ENCODE peak calls at places on chromosome 15, in six cellular contexts. Z is IMR-90, B is breast epithelium, E is K562, J is body of pancreas, A is HCT116. W is an unnamed sample.

GRCh38 chr15:69132935-69133861 is 27.2 kb upstream of the GLCE start:
- DNase-seq in A (no peak), Z (no peak), J (no peak), B (peak; percentile 88), E (no peak), W (no peak)

GRCh38 chr15:44193651-44194396 is 1.2 kb downstream of the FRMD5 start:
- DNase-seq in B (no peak), A (no peak), E (no peak), J (no peak), Z (peak; percentile 55), W (no peak)

GRCh38 chr15:64232400-64232799 is 69.6 kb upstream of the PPIB start:
- DNase-seq in B (no peak), J (no peak), E (peak; percentile 15), A (no peak), Z (peak; percentile 83), W (peak; percentile 59)

GRCh38 chr15:77186518-77187095 is 115.7 kb upstream of the TSPAN3 start:
- DNase-seq in A (peak; percentile 10), E (no peak), B (no peak), J (no peak), Z (peak; percentile 47), W (peak; percentile 60)

GRCh38 chr15:26572606-26573350 is 200.1 kb downstream of the GABRB3 start:
- DNase-seq in Z (no peak), J (no peak), E (no peak), A (no peak), B (no peak), W (no peak)

GRCh38 chr15:52427804-52428203 is 100.9 kb downstream of the MYO5A start:
- DNase-seq in B (no peak), E (no peak), Z (peak; percentile 86), J (no peak), A (peak; percentile 2), W (no peak)

GRCh38 chr15:34701536-34701935 is 53.3 kb downstream of the GJD2 start:
- DNase-seq in J (no peak), Z (no peak), B (no peak), E (no peak), A (no peak), W (no peak)

GRCh38 chr15:54131410-54131809 is 153.2 kb downstream of the UNC13C start:
- DNase-seq in J (no peak), E (no peak), B (no peak), Z (peak; percentile 73), A (no peak), W (no peak)

GRCh38 chr15:75049392-75049791 is 26.0 kb downstream of the PPCDC start:
- DNase-seq in B (peak; percentile 47), E (no peak), J (peak; percentile 96), A (no peak), Z (peak; percentile 28), W (no peak)

GRCh38 chr15:75531041-75531450 is 48.1 kb downstream of the PTPN9 start:
- DNase-seq in Z (peak; percentile 40), A (no peak), J (peak; percentile 27), B (peak; percentile 64), E (no peak), W (no peak)

GRCh38 chr15:28002136-28002861 is 96.8 kb downstream of the OCA2 start:
- DNase-seq in A (no peak), J (no peak), E (no peak), B (no peak), Z (no peak), W (no peak)

GRCh38 chr15:39205506-39206371 is 375.1 kb upstream of the THBS1 start:
- DNase-seq in A (no peak), Z (no peak), E (no peak), J (no peak), B (no peak), W (no peak)

GRCh38 chr15:65212097-65212496 is 824 bp upstream of the CILP start:
- DNase-seq in A (no peak), B (no peak), J (no peak), E (peak; percentile 91), Z (no peak), W (peak; percentile 71)

GRCh38 chr15:81809543-81809942 is 236.3 kb downstream of the MEX3B start:
- DNase-seq in B (no peak), E (peak; percentile 26), A (peak; percentile 23), Z (peak; percentile 8), J (no peak), W (peak; percentile 24)

GRCh38 chr15:77821188-77821958 is 188.7 kb upstream of the LINGO1 start:
- DNase-seq in A (peak; percentile 37), B (peak; percentile 24), Z (peak; percentile 47), J (peak; percentile 51), E (peak; percentile 77), W (peak; percentile 64)

GRCh38 chr15:52563499-52564060 is 5.2 kb downstream of the ARPP19 start:
- DNase-seq in E (no peak), J (no peak), B (no peak), A (no peak), Z (no peak), W (no peak)

GRCh38 chr15:51327081-51327480 is 11.3 kb downstream of the CYP19A1 start:
- DNase-seq in J (no peak), B (no peak), Z (no peak), E (no peak), A (no peak), W (no peak)

GRCh38 chr15:69579950-69580618 is 127.5 kb downstream of the RPLP1 start:
- DNase-seq in B (no peak), A (no peak), J (no peak), Z (no peak), E (no peak), W (no peak)

GRCh38 chr15:69762373-69763148 is 309.9 kb downstream of the RPLP1 start:
- DNase-seq in A (peak; percentile 26), J (no peak), Z (no peak), B (no peak), E (no peak), W (no peak)

GRCh38 chr15:38651328-38652038 is 86.9 kb upstream of the RASGRP1 start:
- DNase-seq in J (no peak), B (no peak), E (no peak), A (no peak), Z (no peak), W (no peak)

GRCh38 chr15:43776101-43776717 is 557 bp downstream of the ELL3 start:
- DNase-seq in J (peak; percentile 55), Z (no peak), E (no peak), A (no peak), B (no peak), W (no peak)

GRCh38 chr15:45644437-45644836 is 9.6 kb downstream of the SQOR start:
- DNase-seq in E (no peak), A (no peak), B (no peak), J (no peak), Z (no peak), W (no peak)

GRCh38 chr15:34214135-34214534 is 4.2 kb upstream of the KATNBL1 start:
- DNase-seq in Z (no peak), E (no peak), J (no peak), A (no peak), B (no peak), W (no peak)

GRCh38 chr15:99511529-99511864 is 54.3 kb upstream of the MEF2A start:
- DNase-seq in A (no peak), B (no peak), J (no peak), Z (peak; percentile 61), E (no peak), W (no peak)

GRCh38 chr15:45535486-45536042 is 13.0 kb upstream of the SLC30A4 start:
- DNase-seq in A (no peak), Z (no peak), E (no peak), J (peak; percentile 13), B (no peak), W (no peak)

GRCh38 chr15:101058735-101059134 is 139.6 kb downstream of the LRRK1 start:
- DNase-seq in A (no peak), E (no peak), B (no peak), J (no peak), Z (no peak), W (no peak)

GRCh38 chr15:67479781-67480180 is 41.1 kb upstream of the C15orf61 start:
- DNase-seq in B (no peak), J (no peak), E (no peak), Z (peak; percentile 52), A (no peak), W (no peak)

GRCh38 chr15:51936119-51936478 is 35.5 kb downstream of the LEO1 start:
- DNase-seq in J (no peak), E (no peak), Z (no peak), B (no peak), A (no peak), W (no peak)

GRCh38 chr15:74631087-74631385 is 15.4 kb downstream of the CLK3 start:
- DNase-seq in E (no peak), Z (no peak), A (no peak), B (no peak), J (no peak), W (peak; percentile 33)

GRCh38 chr15:73582961-73583360 is 50.2 kb downstream of the NPTN start:
- DNase-seq in A (no peak), Z (no peak), J (no peak), E (no peak), B (no peak), W (no peak)

GRCh38 chr15:73583568-73583967 is 49.6 kb downstream of the NPTN start:
- DNase-seq in A (no peak), E (no peak), B (no peak), J (no peak), Z (no peak), W (no peak)

GRCh38 chr15:73584699-73585420 is 48.3 kb downstream of the NPTN start:
- DNase-seq in B (no peak), A (no peak), E (no peak), J (no peak), Z (no peak), W (peak; percentile 43)

GRCh38 chr15:73586006-73586654 is 47.1 kb downstream of the NPTN start:
- DNase-seq in A (no peak), Z (no peak), E (no peak), B (no peak), J (no peak), W (no peak)
- TF ChIP-seq POLR2A in A (no peak), Z (no peak), E (no peak), B (no peak), J (no peak), W (no peak)

DNA sequence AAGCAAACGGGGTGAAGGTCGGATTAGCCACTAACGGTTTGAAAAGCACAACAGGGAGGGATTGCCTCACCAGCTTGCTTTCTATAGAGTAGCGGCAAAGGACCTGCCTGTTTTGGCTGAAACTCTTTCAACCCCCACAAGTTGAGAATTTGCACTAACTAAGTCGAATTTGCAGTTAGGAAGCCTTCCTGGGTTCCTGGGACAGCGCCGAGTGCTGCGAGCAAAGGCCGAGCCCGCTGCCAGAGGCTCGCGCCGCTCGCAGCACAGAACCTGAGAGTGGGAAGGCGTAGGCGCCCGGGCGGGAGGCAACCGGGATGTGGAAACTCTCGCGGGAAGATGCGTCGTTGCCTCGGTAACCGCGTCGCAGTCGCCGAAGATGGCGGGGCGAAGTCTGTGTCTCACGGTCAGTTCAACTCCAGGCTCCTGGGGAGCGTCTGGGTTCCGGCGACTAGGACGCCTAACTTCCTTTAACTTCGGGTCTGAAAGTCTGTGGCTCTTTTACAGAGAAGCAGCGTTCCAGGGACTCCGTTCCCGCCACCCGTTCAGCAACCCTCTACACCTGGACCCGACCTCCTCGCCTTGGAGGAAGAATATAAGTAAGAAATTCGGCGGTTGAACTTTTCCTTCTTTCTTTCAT is at the start of gene TEX9:
- DNase-seq in J (peak; percentile 88), Z (peak; percentile 80), B (peak; percentile 67), E (peak; percentile 84), A (peak; percentile 69), W (peak; percentile 90)
- TF ChIP-seq POLR2A in J (peak; percentile 75), Z (no peak), B (no peak), E (peak; percentile 79), A (peak; percentile 94), W (peak; percentile 87)

GRCh38 chr15:90530250-90531051 is 728 bp downstream of the CRTC3 start:
- DNase-seq in B (peak; percentile 47), A (no peak), Z (peak; percentile 24), J (peak; percentile 59), E (peak; percentile 80), W (peak; percentile 60)
- TF ChIP-seq POLR2A in B (no peak), A (no peak), Z (no peak), J (peak; percentile 52), E (no peak), W (no peak)

GRCh38 chr15:90184786-90185704 is 16.1 kb upstream of the SEMA4B start:
- DNase-seq in B (peak; percentile 43), E (peak; percentile 89), A (no peak), J (peak; percentile 79), Z (no peak), W (peak; percentile 78)
- TF ChIP-seq POLR2A in B (peak; percentile 38), E (no peak), A (no peak), J (peak; percentile 46), Z (no peak), W (no peak)